ENCODE peak calls at places on chromosome 3, in ten cellular contexts. M is naive thymus-derived CD8-positive, alpha-beta T cell; S is T-helper 17 cell; V is nephron progenitor cell; L is NCI-H2171 treated with DMSO at 0.1 percent for 48 hours; W is stimulated activated CD4-positive, alpha-beta T cell treated with anti-CD3 and anti-CD28 coated beads, Interleukin-1b, Interleukin-23, amount 100 ng/mL, for 48 hours; J is cardiac muscle cell; F is body of pancreas; E is HL-60; B is NCI-H2107. Y is an unnamed sample.

GRCh38 chr3:122560680-122561079 is 3.4 kb downstream of the PARP9 start:
- DNase-seq in B (peak; percentile 75), V (peak; percentile 23), L (peak; percentile 49), S (no peak), W (peak; percentile 27), E (peak; percentile 60), M (peak; percentile 8), F (peak; percentile 84), J (peak; percentile 60), Y (peak; percentile 92)

GRCh38 chr3:144229237-144229830 is 257.7 kb downstream of the DIPK2A start:
- DNase-seq in E (no peak), F (no peak), L (peak; percentile 59), B (no peak), W (no peak), V (no peak), J (no peak), S (no peak), M (no peak), Y (no peak)

GRCh38 chr3:111073186-111073585 is 1.6 kb downstream of the NECTIN3 start:
- DNase-seq in S (no peak), L (no peak), F (no peak), E (no peak), W (no peak), M (no peak), B (no peak), V (no peak), J (peak; percentile 26), Y (no peak)

GRCh38 chr3:151216641-151217040 is 13.6 kb upstream of the GPR171 start:
- DNase-seq in L (no peak), V (no peak), S (no peak), B (no peak), M (no peak), E (no peak), F (no peak), J (peak; percentile 66), W (no peak), Y (no peak)

GRCh38 chr3:31014317-31015040 is 120.0 kb upstream of the GADL1 start:
- DNase-seq in M (no peak), B (no peak), L (no peak), S (no peak), J (no peak), V (no peak), W (peak; percentile 4), F (no peak), E (no peak), Y (peak; percentile 10)

GRCh38 chr3:194142156-194142910 is 6.4 kb downstream of the HES1 start:
- DNase-seq in E (no peak), B (no peak), F (peak; percentile 35), W (no peak), V (no peak), S (no peak), M (no peak), L (no peak), J (peak; percentile 52), Y (peak; percentile 77)

GRCh38 chr3:100850721-100851120 is 141.4 kb downstream of the TFG start:
- DNase-seq in J (no peak), B (no peak), E (no peak), M (no peak), F (no peak), S (no peak), L (no peak), W (no peak), V (no peak), Y (peak; percentile 88)

GRCh38 chr3:114566162-114566755 is 272.4 kb downstream of the TIGIT start:
- DNase-seq in J (no peak), M (no peak), E (no peak), S (no peak), W (no peak), B (no peak), V (no peak), L (no peak), F (no peak), Y (no peak)

GRCh38 chr3:20395692-20396091 is 209.7 kb upstream of the SGO1 start:
- DNase-seq in B (no peak), S (no peak), L (no peak), E (no peak), V (no peak), W (no peak), F (no peak), J (no peak), M (no peak), Y (no peak)

GRCh38 chr3:117234321-117234720 is 524.7 kb downstream of the TUSC7 start:
- DNase-seq in E (no peak), M (no peak), L (no peak), J (no peak), F (no peak), W (no peak), S (no peak), B (no peak), V (no peak), Y (no peak)